ENCODE peak calls at places on chromosomes 7 and 10, in ten cellular contexts. Q is NCI-H2081; A is adrenal gland; K is fibroblast of mammary gland; E is anterior cingulate cortex; U is HT-29; S is SW 1271; O is posterior cingulate gyrus; Y is activated CD4-positive, alpha-beta T cell treated with anti-CD3 and anti-CD28 coated beads for 48 hours; R is left ventricle myocardium inferior. J is an unnamed sample.

GRCh38 chr7:47180268-47180826 is 401.6 kb downstream of the TNS3 start:
- DNase-seq in Q (peak; percentile 69), A (peak; percentile 47), K (peak; percentile 69), E (peak; percentile 35), U (peak; percentile 89), S (no peak), O (no peak), Y (peak; percentile 7), R (peak; percentile 38), J (peak; percentile 90)

GRCh38 chr7:91778416-91778815 is 102.1 kb downstream of the MTERF1 start:
- DNase-seq in Q (no peak), A (no peak), K (no peak), E (no peak), U (no peak), S (no peak), O (no peak), Y (no peak), R (no peak), J (no peak)

GRCh38 chr7:55690-56248 is 136.6 kb upstream of the FAM20C start:
- DNase-seq in Q (no peak), A (no peak), K (no peak), E (no peak), U (peak; percentile 45), S (no peak), O (no peak), Y (no peak), R (no peak), J (no peak)

GRCh38 chr7:157208758-157209413 is 70.2 kb downstream of the UBE3C start:
- DNase-seq in Q (no peak), A (no peak), K (no peak), E (no peak), U (no peak), S (no peak), O (no peak), Y (no peak), R (no peak), J (no peak)

GRCh38 chr7:88927-89921 is 103.1 kb upstream of the FAM20C start:
- DNase-seq in Q (no peak), A (peak; percentile 82), K (peak; percentile 98), E (no peak), U (no peak), S (peak; percentile 34), O (no peak), Y (peak; percentile 29), R (peak; percentile 52), J (peak; percentile 15)

GRCh38 chr7:5634107-5634950 is 147.1 kb downstream of the RNF216 start:
- DNase-seq in Q (peak; percentile 81), A (peak; percentile 58), K (peak; percentile 97), E (peak; percentile 76), U (no peak), S (no peak), O (peak; percentile 92), Y (no peak), R (peak; percentile 71), J (peak; percentile 30)

GRCh38 chr10:130214431-130214830 is 78.2 kb downstream of the GLRX3 start:
- DNase-seq in Q (no peak), A (no peak), K (no peak), E (no peak), U (no peak), S (no peak), O (peak; percentile 28), Y (no peak), R (no peak), J (no peak)

GRCh38 chr10:33015798-33016547 is 57.9 kb upstream of the ITGB1 start:
- DNase-seq in Q (no peak), A (no peak), K (peak; percentile 83), E (no peak), U (no peak), S (no peak), O (no peak), Y (no peak), R (no peak), J (no peak)

GRCh38 chr10:131452926-131453771 is 141.6 kb upstream of the TCERG1L start:
- DNase-seq in Q (no peak), A (peak; percentile 48), K (no peak), E (peak; percentile 21), U (no peak), S (no peak), O (peak; percentile 96), Y (no peak), R (peak; percentile 29), J (no peak)

GRCh38 chr10:3568983-3569382 is 216.0 kb downstream of the KLF6 start:
- DNase-seq in Q (peak; percentile 44), A (no peak), K (no peak), E (no peak), U (no peak), S (no peak), O (no peak), Y (no peak), R (no peak), J (no peak)